ENCODE peak calls at places on chromosomes 5 and 9, in four cellular contexts. One of them, this sample, is unnamed.
A peak's percentile ranks its signal among the peaks of the same experiment; 100 is the strongest.

GRCh38 chr5:72210913-72211670 is 103.8 kb downstream of the MAP1B start:
- DNase-seq in HepG2: peak; percentile 44
- DNase-seq in H1: no peak
- DNase-seq in K562: no peak
- DNase-seq in this sample: no peak

GRCh38 chr5:150209020-150209635 is 19.3 kb downstream of the SLC6A7 start:
- DNase-seq in HepG2: no peak
- DNase-seq in H1: no peak
- DNase-seq in K562: no peak
- DNase-seq in this sample: no peak

GRCh38 chr5:80186634-80187033 is 69.2 kb downstream of the SERINC5 start:
- DNase-seq in HepG2: no peak
- DNase-seq in H1: no peak
- DNase-seq in K562: no peak
- DNase-seq in this sample: no peak

GRCh38 chr9:93809204-93809940 is 145.8 kb downstream of the BARX1 start:
- DNase-seq in HepG2: no peak
- DNase-seq in H1: no peak
- DNase-seq in K562: no peak
- DNase-seq in this sample: no peak

GRCh38 chr9:78366827-78367226 is 69.9 kb downstream of the PSAT1 start:
- DNase-seq in HepG2: no peak
- DNase-seq in H1: no peak
- DNase-seq in K562: no peak
- DNase-seq in this sample: no peak

GRCh38 chr5:1208221-1208742 is 6.9 kb downstream of the SLC6A19 start:
- DNase-seq in HepG2: no peak
- DNase-seq in H1: no peak
- DNase-seq in K562: no peak
- DNase-seq in this sample: no peak

GRCh38 chr5:82396871-82397514 is 118.8 kb upstream of the RPS23 start:
- DNase-seq in HepG2: peak; percentile 92
- DNase-seq in H1: no peak
- DNase-seq in K562: peak; percentile 51
- DNase-seq in this sample: peak; percentile 54

GRCh38 chr5:110965773-110966581 is 105.5 kb upstream of the TSLP start:
- DNase-seq in HepG2: no peak
- DNase-seq in H1: no peak
- DNase-seq in K562: no peak
- DNase-seq in this sample: no peak

GRCh38 chr9:23088932-23089364 is 642.3 kb downstream of the DMRTA1 start:
- DNase-seq in HepG2: no peak
- DNase-seq in H1: peak; percentile 78
- DNase-seq in K562: no peak
- DNase-seq in this sample: no peak

GRCh38 chr5:36722913-36723312 is 116.5 kb downstream of the SLC1A3 start:
- DNase-seq in HepG2: no peak
- DNase-seq in H1: no peak
- DNase-seq in K562: no peak
- DNase-seq in this sample: no peak

GRCh38 chr5:141657937-141658545 is 6.8 kb upstream of the FCHSD1 start:
- DNase-seq in HepG2: peak; percentile 65
- DNase-seq in H1: no peak
- DNase-seq in K562: peak; percentile 62
- DNase-seq in this sample: peak; percentile 56

GRCh38 chr9:72601595-72601994 is 80.2 kb downstream of the TMC1 start:
- DNase-seq in HepG2: no peak
- DNase-seq in H1: no peak
- DNase-seq in K562: no peak
- DNase-seq in this sample: no peak

GRCh38 chr5:172855597-172856292 is 21.7 kb downstream of the ERGIC1 start:
- DNase-seq in HepG2: no peak
- DNase-seq in H1: no peak
- DNase-seq in K562: no peak
- DNase-seq in this sample: no peak

GRCh38 chr5:31385774-31386537 is 145.9 kb downstream of the DROSHA start:
- DNase-seq in HepG2: peak; percentile 54
- DNase-seq in H1: no peak
- DNase-seq in K562: no peak
- DNase-seq in this sample: no peak

GRCh38 chr9:136762221-136762691 is 2.1 kb downstream of the LCN15 start:
- DNase-seq in HepG2: no peak
- DNase-seq in H1: no peak
- DNase-seq in K562: no peak
- DNase-seq in this sample: no peak

GRCh38 chr5:96680759-96681158 is 18.6 kb downstream of the CAST start:
- DNase-seq in HepG2: no peak
- DNase-seq in H1: no peak
- DNase-seq in K562: no peak
- DNase-seq in this sample: no peak

GRCh38 chr5:137200906-137201305 is 298.2 kb downstream of the SPOCK1 start:
- DNase-seq in HepG2: no peak
- DNase-seq in H1: peak; percentile 19
- DNase-seq in K562: no peak
- DNase-seq in this sample: no peak

GRCh38 chr5:173027905-173028304 is 28.2 kb upstream of the CREBRF start:
- DNase-seq in HepG2: no peak
- DNase-seq in H1: no peak
- DNase-seq in K562: no peak
- DNase-seq in this sample: no peak

GRCh38 chr9:136530472-136531089 is 15.3 kb downstream of the NOTCH1 start:
- DNase-seq in HepG2: no peak
- DNase-seq in H1: no peak
- DNase-seq in K562: no peak
- DNase-seq in this sample: no peak

GRCh38 chr9:20844916-20845315 is 160.9 kb downstream of the FOCAD start:
- DNase-seq in HepG2: no peak
- DNase-seq in H1: no peak
- DNase-seq in K562: no peak
- DNase-seq in this sample: no peak

GRCh38 chr5:178116406-178116885 is 3.1 kb downstream of the N4BP3 start:
- DNase-seq in HepG2: no peak
- DNase-seq in H1: no peak
- DNase-seq in K562: no peak
- DNase-seq in this sample: no peak

GRCh38 chr9:136220017-136220729 is 15.2 kb upstream of the LHX3 start:
- DNase-seq in HepG2: no peak
- DNase-seq in H1: no peak
- DNase-seq in K562: peak; percentile 75
- DNase-seq in this sample: no peak

GRCh38 chr5:59621477-59621876 is 272.0 kb downstream of the PDE4D start:
- DNase-seq in HepG2: no peak
- DNase-seq in H1: no peak
- DNase-seq in K562: no peak
- DNase-seq in this sample: no peak

GRCh38 chr5:140966293-140967225 is at the start of gene PCDHAC2:
- DNase-seq in HepG2: no peak
- DNase-seq in H1: no peak
- DNase-seq in K562: no peak
- DNase-seq in this sample: peak; percentile 48

GRCh38 chr9:95626885-95627558 is 110.3 kb upstream of the PTCH1 start:
- DNase-seq in HepG2: no peak
- DNase-seq in H1: no peak
- DNase-seq in K562: no peak
- DNase-seq in this sample: no peak

GRCh38 chr5:28414619-28415018 is 1376.2 kb upstream of the CDH9 start:
- DNase-seq in HepG2: no peak
- DNase-seq in H1: no peak
- DNase-seq in K562: no peak
- DNase-seq in this sample: no peak

GRCh38 chr9:117414220-117414905 is 494 bp downstream of the ASTN2 start:
- DNase-seq in HepG2: no peak
- DNase-seq in H1: no peak
- DNase-seq in K562: peak; percentile 13
- DNase-seq in this sample: no peak
- TF ChIP-seq ATF3 in HepG2: no peak
- TF ChIP-seq ATF3 in H1: no peak
- TF ChIP-seq ATF3 in K562: no peak
- TF ChIP-seq ATF3 in this sample: no peak

GRCh38 chr5:154189256-154189818 is 1.2 kb upstream of the GALNT10 start:
- DNase-seq in HepG2: no peak
- DNase-seq in H1: no peak
- DNase-seq in K562: no peak
- DNase-seq in this sample: no peak

GRCh38 chr5:154193176-154193575 is 2.6 kb downstream of the GALNT10 start:
- DNase-seq in HepG2: no peak
- DNase-seq in H1: no peak
- DNase-seq in K562: no peak
- DNase-seq in this sample: no peak

GRCh38 chr5:154189819-154190651 is 498 bp upstream of the GALNT10 start:
- DNase-seq in HepG2: peak; percentile 61
- DNase-seq in H1: no peak
- DNase-seq in K562: peak; percentile 90
- DNase-seq in this sample: peak; percentile 51

GRCh38 chr5:154191467-154192261 is 1.1 kb downstream of the GALNT10 start:
- DNase-seq in HepG2: no peak
- DNase-seq in H1: no peak
- DNase-seq in K562: no peak
- DNase-seq in this sample: no peak

DNA sequence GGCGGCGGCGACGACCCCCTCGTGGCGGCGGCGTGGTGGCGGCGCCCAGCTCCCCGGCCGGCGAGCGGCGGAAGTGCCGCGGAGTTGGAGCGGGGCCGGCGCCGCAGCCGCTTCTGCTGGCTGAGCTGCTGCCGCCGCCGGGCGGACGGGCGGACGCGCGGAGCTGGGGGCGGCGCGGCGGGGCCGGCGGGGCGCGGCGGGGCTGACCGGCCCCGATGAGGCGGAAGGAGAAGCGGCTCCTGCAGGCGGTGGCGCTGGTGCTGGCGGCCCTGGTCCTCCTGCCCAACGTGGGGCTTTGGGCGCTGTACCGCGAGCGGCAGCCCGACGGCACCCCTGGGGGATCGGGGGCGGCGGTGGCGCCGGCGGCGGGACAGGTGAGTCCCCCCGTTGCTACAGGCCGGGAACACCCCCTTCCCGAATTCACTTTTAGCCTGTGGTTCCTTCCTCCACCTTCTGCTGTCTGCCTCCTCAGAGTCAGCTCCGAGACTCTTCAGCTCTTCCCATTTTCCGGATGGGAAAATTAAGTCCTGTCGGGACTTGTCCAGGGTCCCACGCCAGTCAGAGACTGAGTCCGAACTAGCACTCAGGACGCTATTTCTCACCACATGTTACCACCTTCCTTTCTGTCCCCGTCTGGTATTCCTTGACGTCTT is at the start of gene GALNT10:
- DNase-seq in HepG2: peak; percentile 23
- DNase-seq in H1: no peak
- DNase-seq in K562: peak; percentile 87
- DNase-seq in this sample: peak; percentile 21
- TF ChIP-seq YY1 in HepG2: no peak
- TF ChIP-seq YY1 in H1: no peak
- TF ChIP-seq YY1 in K562: peak; percentile 42
- TF ChIP-seq YY1 in this sample: no peak

DNA sequence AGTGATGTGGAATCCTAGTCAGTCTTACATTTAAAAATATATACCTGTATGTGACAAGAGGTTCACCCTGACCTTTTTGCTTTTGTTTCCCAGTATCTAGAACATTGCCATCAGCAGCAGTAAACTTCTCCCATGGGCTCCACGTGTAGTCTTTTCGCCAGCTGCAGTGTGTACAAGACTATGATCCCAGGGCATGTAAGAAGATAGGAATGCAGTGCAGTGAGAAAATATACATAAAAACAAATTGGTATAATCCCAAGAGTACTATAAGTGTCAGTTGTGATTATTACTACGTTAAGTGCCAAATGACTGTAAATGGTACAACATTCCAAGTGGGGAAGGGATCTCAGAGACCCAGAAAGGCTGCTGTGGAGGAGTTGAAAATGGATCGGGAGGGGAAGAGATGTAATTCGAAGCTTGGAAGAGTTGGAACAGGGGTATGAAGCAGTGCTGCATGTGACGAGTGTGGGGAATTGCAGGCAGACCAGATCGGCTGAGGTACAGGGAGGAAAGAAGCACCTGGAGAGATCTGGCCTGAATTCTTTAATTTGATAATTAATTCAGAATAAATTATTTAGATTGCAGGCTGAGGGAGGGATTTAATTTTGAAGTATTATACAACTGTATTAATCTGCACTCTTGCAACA is 95.1 kb downstream of the FBXL7 start:
- DNase-seq in HepG2: no peak
- DNase-seq in H1: no peak
- DNase-seq in K562: no peak
- DNase-seq in this sample: no peak
- TF ChIP-seq ATF3 in HepG2: no peak
- TF ChIP-seq ATF3 in H1: no peak
- TF ChIP-seq ATF3 in K562: no peak
- TF ChIP-seq ATF3 in this sample: no peak

DNA sequence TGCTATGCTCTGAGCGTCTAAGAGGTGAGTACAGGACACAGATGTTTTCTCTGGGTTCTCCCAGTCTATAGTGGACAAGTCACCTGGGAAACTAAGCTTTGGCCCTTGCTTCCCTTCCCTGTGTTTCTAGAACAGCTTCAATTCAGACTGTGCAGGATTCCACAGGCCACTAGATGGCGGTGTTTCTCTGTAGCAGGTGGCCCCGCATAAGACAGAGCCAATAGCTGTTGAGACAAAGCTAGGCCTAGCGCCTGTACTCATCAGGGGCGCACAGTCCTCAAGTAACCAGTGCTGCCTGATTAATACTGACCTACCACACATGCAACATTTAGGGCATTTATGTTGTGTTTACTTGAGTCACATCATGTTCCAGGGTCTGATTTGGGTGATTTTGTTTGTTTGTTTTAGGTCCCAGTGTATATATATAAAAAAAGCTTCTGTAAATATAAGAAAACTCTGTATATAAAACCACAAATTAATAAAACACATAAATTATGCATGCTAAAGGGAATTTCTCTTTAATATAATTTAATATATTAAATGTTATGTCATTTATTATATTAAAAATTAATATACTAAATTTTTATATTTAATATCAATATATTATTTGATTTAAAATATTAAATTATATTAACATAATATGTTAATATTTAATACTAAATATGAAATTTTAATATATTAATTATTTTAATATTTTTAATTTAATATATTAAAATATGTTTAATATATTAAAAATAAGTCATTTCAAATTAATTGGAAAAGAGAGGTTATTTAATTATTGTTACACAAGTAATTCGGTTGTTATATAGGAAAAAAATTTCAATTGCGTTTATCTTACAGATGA is 114.5 kb downstream of the LIFR start:
- DNase-seq in HepG2: peak; percentile 87
- DNase-seq in H1: peak; percentile 70
- DNase-seq in K562: peak; percentile 89
- DNase-seq in this sample: peak; percentile 90
- TF ChIP-seq YY1 in HepG2: peak; percentile 18
- TF ChIP-seq YY1 in H1: peak; percentile 20
- TF ChIP-seq YY1 in K562: no peak
- TF ChIP-seq YY1 in this sample: no peak